ENCODE peak calls at places on chromosomes 16 and 17, in six cellular contexts. X is activated CD4-positive, alpha-beta T cell treated with anti-CD3 and anti-CD28 coated beads, Interleukin-2, amount 50 U/mL, for 1 hour; M is activated naive CD8-positive, alpha-beta T cell treated with anti-CD3 and anti-CD28 coated beads, Interleukin-2, amount 50 U/mL, for 16 hours; Z is HS-5; B is H1; H is GM23248. T is an unnamed sample.

GRCh38 chr17:7336240-7337175 is at the start of gene ACAP1:
- DNase-seq in X (peak; percentile 86), M (peak; percentile 70), Z (no peak), B (peak; percentile 79), H (no peak), T (no peak)

GRCh38 chr17:82350182-82351030 is 8.6 kb upstream of the TEX19 start:
- DNase-seq in X (peak; percentile 38), M (no peak), Z (no peak), B (no peak), H (no peak), T (no peak)

GRCh38 chr17:32485261-32485955 is 1.4 kb upstream of the CDK5R1 start:
- DNase-seq in X (no peak), M (no peak), Z (no peak), B (no peak), H (no peak), T (no peak)

GRCh38 chr17:40089085-40089895 is 11.1 kb downstream of the NR1D1 start:
- DNase-seq in X (no peak), M (no peak), Z (no peak), B (no peak), H (no peak), T (no peak)

GRCh38 chr16:11274964-11275363 is 1.3 kb downstream of the PRM2 start:
- DNase-seq in X (no peak), M (no peak), Z (no peak), B (no peak), H (no peak), T (no peak)

GRCh38 chr17:17453088-17453487 is 23.7 kb upstream of the MED9 start:
- DNase-seq in X (no peak), M (no peak), Z (no peak), B (no peak), H (no peak), T (no peak)

GRCh38 chr16:12089492-12090161 is 113.1 kb downstream of the SNX29 start:
- DNase-seq in X (no peak), M (no peak), Z (no peak), B (peak; percentile 66), H (peak; percentile 89), T (no peak)

GRCh38 chr16:81094771-81095251 is 1.4 kb downstream of the GCSH start:
- DNase-seq in X (no peak), M (no peak), Z (no peak), B (no peak), H (peak; percentile 52), T (no peak)

GRCh38 chr17:43784068-43784467 is 3.8 kb downstream of the CFAP97D1 start:
- DNase-seq in X (no peak), M (no peak), Z (no peak), B (no peak), H (peak; percentile 66), T (no peak)

GRCh38 chr17:4852504-4853075 is 19.4 kb downstream of the MINK1 start:
- DNase-seq in X (no peak), M (no peak), Z (no peak), B (no peak), H (peak; percentile 78), T (no peak)